ENCODE peak calls at places on chromosomes 1 and 21, in nine cellular contexts. B is gastrocnemius medialis, W is suprapubic skin, K is stomach, I is IMR-90, V is heart left ventricle, G is erythroblast, S is H54, M is upper lobe of left lung. J is an unnamed sample.

GRCh38 chr1:77322061-77322900 is 40.5 kb downstream of the AK5 start:
- DNase-seq in B (no peak), W (no peak), K (no peak), I (peak; percentile 91), V (no peak), G (no peak), S (peak; percentile 21), M (no peak), J (no peak)

GRCh38 chr1:100866041-100866900 is 28.4 kb downstream of the EXTL2 start:
- DNase-seq in B (no peak), W (no peak), K (no peak), I (peak; percentile 70), V (no peak), G (peak; percentile 45), S (no peak), M (no peak), J (no peak)

GRCh38 chr21:31872072-31872451 is 758 bp upstream of the HUNK start:
- DNase-seq in B (no peak), W (no peak), K (no peak), I (no peak), V (no peak), G (no peak), S (no peak), M (no peak), J (no peak)

GRCh38 chr1:221902961-221903360 is 161.1 kb upstream of the DUSP10 start:
- DNase-seq in B (no peak), W (no peak), K (no peak), I (no peak), V (no peak), G (no peak), S (no peak), M (peak; percentile 50), J (no peak)

GRCh38 chr1:27572019-27572678 is 31.8 kb downstream of the AHDC1 start:
- DNase-seq in B (peak; percentile 72), W (no peak), K (no peak), I (no peak), V (no peak), G (no peak), S (no peak), M (no peak), J (no peak)

GRCh38 chr1:147185442-147185841 is 13.2 kb upstream of the PRKAB2 start:
- DNase-seq in B (no peak), W (no peak), K (no peak), I (no peak), V (no peak), G (no peak), S (no peak), M (no peak), J (no peak)

GRCh38 chr1:234826352-234826751 is 216.4 kb upstream of the IRF2BP2 start:
- DNase-seq in B (no peak), W (no peak), K (no peak), I (no peak), V (no peak), G (no peak), S (no peak), M (no peak), J (no peak)

GRCh38 chr1:116508984-116509980 is 61.5 kb downstream of the CD58 start:
- DNase-seq in B (no peak), W (no peak), K (no peak), I (peak; percentile 84), V (no peak), G (peak; percentile 92), S (peak; percentile 50), M (no peak), J (no peak)

GRCh38 chr1:115140442-115141144 is 51.3 kb upstream of the TSPAN2 start:
- DNase-seq in B (no peak), W (no peak), K (no peak), I (no peak), V (no peak), G (no peak), S (no peak), M (no peak), J (no peak)

GRCh38 chr1:12603224-12603623 is 14.8 kb downstream of the DHRS3 start:
- DNase-seq in B (no peak), W (no peak), K (no peak), I (no peak), V (no peak), G (no peak), S (no peak), M (no peak), J (no peak)

GRCh38 chr1:12601690-12602632 is 16.0 kb downstream of the DHRS3 start:
- DNase-seq in B (no peak), W (no peak), K (no peak), I (peak; percentile 97), V (peak; percentile 53), G (no peak), S (peak; percentile 76), M (no peak), J (no peak)

GRCh38 chr1:12602633-12603024 is 15.4 kb downstream of the DHRS3 start:
- DNase-seq in B (no peak), W (no peak), K (no peak), I (no peak), V (no peak), G (no peak), S (no peak), M (no peak), J (no peak)

GRCh38 chr1:12604986-12605385 is 13.0 kb downstream of the DHRS3 start:
- DNase-seq in B (no peak), W (no peak), K (no peak), I (no peak), V (no peak), G (no peak), S (no peak), M (no peak), J (no peak)

DNA sequence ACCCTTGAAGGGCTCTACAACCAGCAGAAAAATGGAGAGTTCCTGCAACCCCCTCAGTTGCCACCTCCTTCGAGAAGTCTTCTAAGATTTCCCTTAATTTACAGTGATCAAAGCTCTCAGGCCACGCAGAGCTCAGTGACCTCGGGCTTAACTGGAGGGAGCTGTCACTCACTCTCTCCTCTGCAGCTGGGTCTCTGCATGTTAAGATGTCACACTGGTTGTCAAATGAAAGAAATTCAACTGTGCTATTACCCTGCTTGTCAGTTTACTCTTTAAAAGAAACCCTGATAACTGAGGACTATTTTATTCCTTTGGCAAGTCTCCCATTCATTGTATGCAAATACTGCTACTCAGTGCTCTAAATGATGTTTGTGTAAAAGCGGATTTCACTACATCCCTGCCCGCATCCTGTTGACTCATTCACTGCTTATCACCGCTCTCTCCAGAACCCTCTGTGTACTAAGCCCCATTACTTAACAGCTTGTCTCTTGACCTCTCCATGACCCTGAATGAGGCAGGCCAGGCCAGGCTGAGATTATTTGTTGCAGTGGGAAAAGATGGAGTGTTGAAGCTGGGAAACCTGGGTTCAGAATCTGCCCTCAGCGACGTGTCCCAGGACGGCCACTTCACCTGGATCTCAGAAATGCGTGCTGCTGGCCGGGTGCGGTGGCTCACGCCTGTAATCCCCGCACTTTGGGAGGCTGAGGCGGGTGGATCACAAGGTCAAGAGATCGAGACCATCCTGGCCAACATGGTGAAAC is 13.7 kb downstream of the DHRS3 start:
- DNase-seq in B (no peak), W (no peak), K (peak; percentile 70), I (peak; percentile 99), V (peak; percentile 74), G (peak; percentile 41), S (peak; percentile 70), M (no peak), J (no peak)
- TF ChIP-seq POLR2A in B (no peak), W (no peak), K (no peak), I (no peak), V (no peak), G (no peak), S (no peak), M (peak; percentile 15), J (no peak)

GRCh38 chr1:229558460-229559335 is at the start of gene ABCB10:
- DNase-seq in B (peak; percentile 93), W (peak; percentile 95), K (peak; percentile 96), I (peak; percentile 96), V (peak; percentile 96), G (peak; percentile 98), S (peak; percentile 99), M (peak; percentile 98), J (peak; percentile 87)
- TF ChIP-seq POLR2A in B (peak; percentile 72), W (no peak), K (no peak), I (no peak), V (peak; percentile 67), G (peak; percentile 90), S (peak; percentile 84), M (peak; percentile 47), J (no peak)

GRCh38 chr1:203326830-203327683 is 21.7 kb downstream of the BTG2 start:
- DNase-seq in B (peak; percentile 86), W (peak; percentile 95), K (peak; percentile 97), I (peak; percentile 79), V (peak; percentile 96), G (peak; percentile 96), S (peak; percentile 90), M (peak; percentile 99), J (peak; percentile 91)
- TF ChIP-seq POLR2A in B (peak; percentile 39), W (peak; percentile 31), K (no peak), I (no peak), V (peak; percentile 83), G (peak; percentile 66), S (no peak), M (no peak), J (peak; percentile 25)

GRCh38 chr1:24413350-24414163 is at the start of gene STPG1:
- DNase-seq in B (peak; percentile 60), W (peak; percentile 88), K (peak; percentile 88), I (peak; percentile 77), V (peak; percentile 77), G (peak; percentile 93), S (peak; percentile 45), M (peak; percentile 91), J (peak; percentile 82)
- TF ChIP-seq POLR2A in B (no peak), W (no peak), K (no peak), I (peak; percentile 61), V (peak; percentile 44), G (peak; percentile 50), S (peak; percentile 14), M (peak; percentile 47), J (peak; percentile 35)

J was measured in GM12892.